ENCODE peak calls at places on chromosomes 12 and 14, in ten cellular contexts. E is NCI-H774; R is NCI-H510A; I is NCI-H1436; D is upper lobe of left lung; W is stimulated activated CD4-positive, alpha-beta T cell treated with anti-CD3 and anti-CD28 coated beads, Interleukin-1b, Interleukin-23, amount 100 ng/mL, for 1 hour; F is T-helper 2 cell treated with Interferon-gamma antibody and Interleukin-4, amounts not matched to agents 5 μg/mL and 100 μg/mL, for 36 hours; V is activated CD4-positive, alpha-beta T cell treated with anti-CD3 and anti-CD28 coated beads, Interleukin-2, amount 50 U/mL, for 1 hour; O is lower leg skin; G is activated T-cell treated with anti-CD3 and anti-CD28 coated beads for 1 hour. M is an unnamed sample.

GRCh38 chr12:46402451-46402850 is 29.9 kb upstream of the SLC38A2 start:
- DNase-seq in D (no peak), I (no peak), F (no peak), O (peak; percentile 56), G (no peak), E (no peak), V (no peak), R (no peak), W (no peak), M (no peak)

GRCh38 chr12:40853221-40853620 is 161.0 kb downstream of the CNTN1 start:
- DNase-seq in D (no peak), O (no peak), F (no peak), V (no peak), R (no peak), W (no peak), G (no peak), E (no peak), I (no peak), M (no peak)

GRCh38 chr14:52031781-52032180 is 37.1 kb downstream of the NID2 start:
- DNase-seq in W (no peak), D (no peak), V (no peak), O (no peak), E (no peak), G (no peak), I (no peak), F (no peak), R (no peak), M (peak; percentile 78)

GRCh38 chr12:54357802-54358619 is 6.3 kb downstream of the GPR84 start:
- DNase-seq in R (no peak), F (peak; percentile 44), E (peak; percentile 26), W (no peak), G (peak; percentile 17), I (peak; percentile 39), D (no peak), V (peak; percentile 30), O (no peak), M (no peak)

GRCh38 chr14:106586098-106586704 is 1059.8 kb downstream of the TMEM121 start:
- DNase-seq in D (no peak), V (peak; percentile 65), F (peak; percentile 34), I (peak; percentile 69), E (peak; percentile 71), W (peak; percentile 21), R (no peak), G (peak; percentile 52), O (no peak), M (no peak)

GRCh38 chr12:6603095-6603567 is 4.0 kb downstream of the CHD4 start:
- DNase-seq in D (no peak), V (peak; percentile 42), O (peak; percentile 55), E (no peak), F (no peak), I (no peak), G (no peak), W (no peak), R (peak; percentile 28), M (peak; percentile 80)

GRCh38 chr12:95207407-95207806 is 9.9 kb downstream of the FGD6 start:
- DNase-seq in F (no peak), D (no peak), G (no peak), V (no peak), E (no peak), O (no peak), I (no peak), W (no peak), R (no peak), M (no peak)

GRCh38 chr12:131054345-131055092 is 100.8 kb downstream of the ADGRD1 start:
- DNase-seq in D (no peak), E (no peak), R (no peak), O (no peak), G (no peak), F (no peak), V (no peak), W (no peak), I (no peak), M (peak; percentile 51)

GRCh38 chr12:48783432-48783831 is 5.5 kb downstream of the ADCY6 start:
- DNase-seq in O (no peak), G (no peak), R (no peak), I (no peak), E (no peak), W (no peak), F (no peak), D (no peak), V (no peak), M (no peak)

GRCh38 chr12:116697305-116698130 is 40.4 kb downstream of the SPRING1 start:
- DNase-seq in G (no peak), F (no peak), I (peak; percentile 13), V (no peak), E (peak; percentile 63), R (peak; percentile 96), O (no peak), D (no peak), W (no peak), M (no peak)

GRCh38 chr14:68359862-68360552 is 432.9 kb downstream of the ZFP36L1 start:
- DNase-seq in O (peak; percentile 52), V (no peak), I (no peak), R (no peak), F (no peak), W (no peak), E (no peak), G (no peak), D (no peak), M (peak; percentile 71)

GRCh38 chr12:116366456-116366776 is 88.9 kb upstream of the MED13L start:
- DNase-seq in D (no peak), F (no peak), O (no peak), G (no peak), W (no peak), I (no peak), V (no peak), R (peak; percentile 62), E (peak; percentile 58), M (peak; percentile 37)

GRCh38 chr12:65534105-65534841 is 255.8 kb downstream of the MSRB3 start:
- DNase-seq in F (no peak), V (no peak), D (no peak), O (no peak), G (no peak), W (no peak), E (no peak), R (no peak), I (no peak), M (no peak)

GRCh38 chr14:61455351-61455750 is 134.0 kb downstream of the PRKCH start:
- DNase-seq in I (no peak), G (no peak), W (no peak), E (no peak), O (no peak), V (no peak), D (no peak), R (no peak), F (no peak), M (no peak)

GRCh38 chr12:15811192-15812127 is 22.3 kb upstream of the EPS8 start:
- DNase-seq in R (no peak), V (no peak), D (no peak), E (no peak), I (no peak), O (no peak), W (no peak), G (no peak), F (no peak), M (no peak)

GRCh38 chr12:122185494-122186082 is 2.7 kb downstream of the LRRC43 start:
- DNase-seq in G (no peak), D (no peak), I (no peak), O (no peak), F (no peak), V (no peak), W (no peak), E (no peak), R (no peak), M (no peak)

GRCh38 chr12:92496790-92497189 is 206.0 kb upstream of the PLEKHG7 start:
- DNase-seq in I (no peak), W (no peak), E (no peak), D (no peak), G (no peak), O (no peak), F (no peak), R (no peak), V (no peak), M (no peak)

GRCh38 chr12:51307655-51308593 is 16.1 kb downstream of the BIN2 start:
- DNase-seq in I (no peak), O (no peak), F (no peak), D (no peak), G (no peak), W (no peak), R (no peak), V (no peak), E (no peak), M (no peak)

GRCh38 chr14:104112609-104113571 is 25.5 kb upstream of the KIF26A start:
- DNase-seq in I (no peak), E (no peak), G (no peak), O (no peak), V (no peak), D (peak; percentile 46), R (no peak), W (no peak), F (no peak), M (peak; percentile 42)

GRCh38 chr12:7787574-7788315 is 1.5 kb upstream of the NANOG start:
- DNase-seq in W (no peak), F (no peak), R (no peak), O (no peak), I (no peak), D (no peak), G (no peak), E (no peak), V (no peak), M (no peak)

GRCh38 chr14:64937176-64937820 is 5.2 kb downstream of the GPX2 start:
- DNase-seq in V (no peak), R (no peak), F (no peak), D (no peak), E (no peak), G (no peak), W (no peak), I (no peak), O (no peak), M (no peak)